ENCODE peak calls at places on chromosomes 12 and 14, in seven cellular contexts. F is H9, W is IMR-90, O is neuronal stem cell, E is mesendoderm, K is trophoblast cell, M is H1. X is an unnamed sample. For H3K4me1, the result is how much of the 10 kb centered on the place peaks cover.

GRCh38 chr12:62700091-62700490 is 233.5 kb downstream of the MON2 start:
- DNase-seq in K (no peak), O (no peak), M (no peak), W (peak), E (no peak), F (no peak), X (no peak)

GRCh38 chr12:106213721-106214121 is 34.1 kb downstream of the CKAP4 start:
- DNase-seq in M (no peak), F (no peak), O (no peak), W (no peak), E (no peak), K (no peak), X (no peak)

GRCh38 chr12:80576641-80577418 is 130.6 kb upstream of the MYF6 start:
- DNase-seq in W (peak), K (no peak), M (no peak), E (no peak), O (no peak), F (no peak), X (no peak)

GRCh38 chr12:119118625-119119024 is 60.1 kb upstream of the HSPB8 start:
- DNase-seq in E (peak), F (no peak), W (no peak), M (no peak), O (no peak), K (no peak), X (no peak)

GRCh38 chr12:132512197-132513069 is 22.5 kb downstream of the FBRSL1 start:
- DNase-seq in F (no peak), O (no peak), M (no peak), W (no peak), K (no peak), E (no peak), X (no peak)

GRCh38 chr12:13342971-13343370 is 146.4 kb downstream of the EMP1 start:
- DNase-seq in F (no peak), K (no peak), W (no peak), M (no peak), O (no peak), E (no peak), X (no peak)

GRCh38 chr12:131371580-131372475 is 339.1 kb upstream of the SFSWAP start:
- DNase-seq in W (no peak), E (no peak), F (no peak), M (no peak), K (no peak), O (no peak), X (no peak)

GRCh38 chr12:14948672-14949071 is 10.3 kb upstream of the ERP27 start:
- DNase-seq in K (peak), O (no peak), F (no peak), W (peak), M (no peak), E (peak), X (peak)

GRCh38 chr12:19892186-19892585 is 452.9 kb downstream of the AEBP2 start:
- DNase-seq in K (no peak), M (no peak), W (peak), F (no peak), E (no peak), O (no peak), X (peak)

GRCh38 chr12:2179953-2180736 is 127.4 kb downstream of the CACNA1C start:
- DNase-seq in E (no peak), F (no peak), W (peak), K (peak), O (no peak), M (no peak), X (peak)

GRCh38 chr12:25701290-25701689 is 148.2 kb upstream of the LMNTD1 start:
- DNase-seq in K (no peak), O (no peak), M (no peak), E (no peak), F (no peak), W (peak), X (peak)

GRCh38 chr14:75120546-75121291 is 6.1 kb downstream of the NEK9 start:
- DNase-seq in M (no peak), K (no peak), E (no peak), O (no peak), W (no peak), F (no peak), X (no peak)

GRCh38 chr14:75123991-75124390 is 2.9 kb downstream of the NEK9 start:
- DNase-seq in O (no peak), M (no peak), E (peak), W (peak), F (no peak), K (peak), X (peak)

GRCh38 chr14:75119056-75119455 is 7.8 kb downstream of the NEK9 start:
- DNase-seq in M (no peak), W (peak), K (peak), F (no peak), O (no peak), E (no peak), X (peak)

GRCh38 chr14:75125617-75126016 is 1.2 kb downstream of the NEK9 start:
- DNase-seq in O (no peak), F (no peak), K (peak), M (no peak), E (no peak), W (peak), X (peak)

GRCh38 chr14:75121559-75121958 is 5.3 kb downstream of the NEK9 start:
- DNase-seq in W (no peak), M (no peak), K (no peak), E (no peak), O (no peak), F (no peak), X (no peak)
- H2BK5ac ChIP-seq in W (no peak), M (no peak), K (no peak), E (no peak), O (no peak), F (no peak), X (no peak)

DNA sequence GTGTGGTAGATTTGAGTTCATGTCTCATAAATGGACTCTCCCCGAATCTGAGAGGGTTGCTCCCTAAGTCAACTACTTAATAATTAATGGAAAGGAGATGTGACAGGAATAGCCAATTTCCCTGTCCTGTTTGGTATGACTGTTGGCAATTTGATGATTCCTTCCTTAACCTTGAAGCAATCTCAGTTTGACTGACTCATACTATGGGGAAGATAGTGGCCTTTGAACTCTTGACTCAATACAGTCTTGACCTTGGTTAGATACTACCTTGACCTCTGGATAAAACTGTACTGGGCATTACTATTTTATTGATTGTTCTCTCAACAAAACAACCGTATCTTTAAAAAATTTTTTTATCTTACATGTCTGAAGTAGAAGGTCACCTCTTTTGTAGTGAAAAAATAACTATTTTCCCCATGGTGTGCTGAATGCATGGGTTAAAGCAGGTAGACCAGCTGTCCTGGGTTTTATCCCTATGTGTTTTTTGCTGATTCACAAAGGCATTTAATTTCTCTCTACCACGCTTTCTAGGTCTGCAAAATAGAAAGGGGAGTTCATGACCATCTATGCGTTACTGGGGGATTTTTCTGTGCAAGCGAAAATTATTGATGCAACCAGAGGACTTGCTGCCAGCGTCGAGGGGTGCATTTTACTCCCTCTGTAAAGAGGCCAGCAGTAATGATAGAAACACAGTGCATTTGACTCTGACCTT is 80.1 kb downstream of the ETV6 start:
- DNase-seq in F (no peak), E (no peak), W (no peak), M (no peak), O (no peak), K (no peak), X (no peak)
- H3K4me1 ChIP-seq in F (under half), E (under half), W (under half), M (under half), O (under half), K (under half), X (under half)

GRCh38 chr14:68418192-68419118 is 374.4 kb downstream of the ZFP36L1 start:
- DNase-seq in W (no peak), O (no peak), E (no peak), K (no peak), F (no peak), M (no peak), X (no peak)
- H2BK5ac ChIP-seq in W (no peak), O (no peak), E (no peak), K (no peak), F (no peak), M (no peak), X (no peak)

DNA sequence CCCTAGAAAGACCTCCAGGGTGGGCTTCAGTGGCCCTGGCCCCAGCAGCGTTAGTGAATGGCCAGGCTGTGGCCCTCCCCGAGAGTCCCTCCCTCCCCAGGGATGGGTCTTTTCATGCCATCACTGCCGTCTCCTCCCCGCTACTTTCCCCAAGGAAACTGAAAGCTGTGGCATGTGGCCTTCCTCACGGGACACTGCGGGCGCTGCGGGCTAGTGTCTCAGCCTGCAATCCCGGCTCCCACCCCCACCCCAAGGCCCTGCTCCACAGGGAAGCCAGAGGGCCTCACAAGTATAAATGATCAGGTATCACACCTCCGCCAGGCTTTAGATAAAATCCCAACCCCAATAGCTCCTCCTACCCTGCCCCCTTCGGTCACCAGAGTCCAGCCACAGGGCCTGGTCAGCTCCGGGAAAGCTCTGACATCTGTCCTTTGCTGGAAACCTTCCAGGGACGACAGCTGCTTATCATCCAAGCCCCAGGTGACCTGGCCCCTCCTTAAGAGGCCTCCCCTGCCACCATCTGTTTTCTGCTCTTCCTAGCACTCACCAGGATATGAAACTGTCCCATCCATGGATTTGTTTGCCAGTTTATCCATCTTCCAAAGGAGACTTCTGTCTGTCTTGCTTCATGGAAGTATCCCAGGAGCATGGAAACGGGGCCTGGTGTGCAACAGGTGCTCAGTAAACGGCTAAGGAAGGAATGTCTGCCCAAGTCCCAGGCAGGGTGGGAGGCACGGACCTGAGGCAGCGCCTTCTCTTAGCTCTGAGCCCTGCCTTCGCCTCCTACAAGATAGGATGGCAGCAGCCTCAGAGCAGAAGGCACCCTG is 31.6 kb downstream of the CCDC85C start:
- DNase-seq in O (no peak), W (no peak), M (no peak), F (no peak), K (peak), E (peak), X (no peak)
- H3K4me1 ChIP-seq in O (half or more), W (half or more), M (half or more), F (under half), K (half or more), E (half or more), X (half or more)

GRCh38 chr12:3421599-3421998 is 69.4 kb upstream of the PRMT8 start:
- DNase-seq in O (no peak), E (no peak), K (no peak), F (peak), M (no peak), W (no peak), X (no peak)
- H2BK5ac ChIP-seq in O (no peak), E (no peak), K (no peak), F (no peak), M (peak), W (no peak), X (no peak)

DNA sequence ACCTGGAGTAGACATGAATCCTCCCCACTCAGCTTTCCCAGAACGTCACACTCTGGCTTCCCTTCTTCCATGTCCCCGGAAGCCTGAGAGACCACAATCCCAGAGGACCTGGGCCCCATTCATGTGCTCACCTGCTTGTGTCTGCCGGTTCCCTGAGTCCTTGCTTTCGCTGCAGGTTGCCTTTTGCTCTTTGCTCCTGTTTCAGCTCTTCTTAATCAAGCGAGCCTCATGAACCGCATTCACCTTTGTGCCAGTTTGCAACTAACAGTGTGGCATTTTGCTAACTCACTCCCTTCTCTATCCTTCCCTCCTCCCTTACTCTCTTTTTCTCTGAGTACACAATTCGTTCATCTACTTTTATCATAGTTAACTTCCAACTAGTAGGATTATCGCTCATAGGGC is 23.1 kb downstream of the ENTPD5 start:
- DNase-seq in O (no peak), E (no peak), F (no peak), M (no peak), K (no peak), W (no peak), X (no peak)
- H3K4me1 ChIP-seq in O (under half), E (under half), F (under half), M (under half), K (under half), W (under half), X (under half)

DNA sequence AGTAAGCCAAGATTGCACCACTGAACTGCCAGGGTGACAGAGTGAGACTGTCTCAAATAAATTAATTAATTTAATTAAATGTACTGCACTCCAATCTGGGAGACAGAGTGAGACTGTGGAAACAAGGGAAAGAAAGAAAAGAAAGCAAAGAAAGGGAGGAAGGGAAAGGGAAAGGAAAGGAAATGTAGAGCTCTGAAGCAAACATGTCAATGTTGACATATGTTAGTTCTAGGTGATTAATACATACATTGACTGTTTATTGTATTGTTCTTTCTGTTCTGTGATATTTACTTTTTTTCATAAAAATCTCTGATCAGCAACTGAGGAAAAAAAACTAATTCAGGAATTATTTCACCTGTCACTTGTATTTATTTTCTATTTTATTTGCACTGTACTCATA is 99.5 kb downstream of the DENND5B start:
- DNase-seq in K (no peak), F (no peak), W (no peak), O (no peak), M (no peak), E (no peak), X (no peak)
- H2BK5ac ChIP-seq in K (peak), F (no peak), W (peak), O (no peak), M (no peak), E (no peak), X (no peak)

GRCh38 chr12:75859868-75860267 is 171.7 kb downstream of the PHLDA1 start:
- DNase-seq in E (no peak), F (no peak), K (no peak), O (no peak), W (peak), M (no peak), X (no peak)

GRCh38 chr12:75863475-75863874 is 168.1 kb downstream of the PHLDA1 start:
- DNase-seq in K (no peak), F (no peak), W (peak), E (no peak), O (no peak), M (no peak), X (no peak)

GRCh38 chr12:75868501-75868900 is 163.1 kb downstream of the PHLDA1 start:
- DNase-seq in F (no peak), E (no peak), M (no peak), O (no peak), K (no peak), W (no peak), X (no peak)

GRCh38 chr12:75865315-75865714 is 166.3 kb downstream of the PHLDA1 start:
- DNase-seq in K (peak), F (no peak), O (no peak), W (no peak), M (no peak), E (no peak), X (no peak)

DNA sequence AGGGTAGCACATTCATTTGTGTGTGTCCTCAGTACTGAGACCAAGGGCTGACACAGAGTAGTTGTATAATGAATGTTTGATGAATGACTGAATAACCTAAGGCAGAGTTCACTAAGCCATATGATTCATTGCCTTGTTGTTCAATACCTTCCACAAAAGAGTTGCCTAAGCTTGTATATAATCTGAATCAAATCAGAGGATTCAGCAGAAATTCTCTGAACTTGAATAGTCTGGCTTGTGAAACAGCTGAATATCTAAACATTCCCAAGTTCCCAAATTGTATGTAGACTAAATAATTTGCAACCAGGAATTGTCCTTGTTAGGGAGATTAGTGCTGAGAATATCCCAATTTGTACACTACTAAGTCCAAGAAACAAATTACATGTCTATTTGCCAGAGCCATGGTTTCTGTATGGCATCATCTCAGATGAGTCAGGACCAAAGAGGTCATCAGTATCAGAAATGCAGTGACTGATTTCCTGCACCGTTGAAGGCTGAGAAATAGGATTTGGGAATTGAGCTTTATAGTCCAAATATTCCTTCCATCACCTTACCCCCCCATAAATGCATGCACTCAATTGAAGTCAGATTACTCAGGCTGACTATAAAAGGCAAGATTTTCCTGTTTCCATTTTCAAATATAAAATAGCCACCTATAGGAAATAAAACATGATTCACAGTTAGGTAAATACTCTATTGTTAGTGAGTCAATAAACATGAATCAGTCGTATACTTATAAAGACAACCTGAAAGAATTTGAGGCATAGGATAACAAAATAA is 168.7 kb downstream of the PHLDA1 start:
- DNase-seq in E (no peak), M (no peak), O (no peak), F (no peak), W (peak), K (peak), X (peak)
- H3K4me1 ChIP-seq in E (under half), M (under half), O (under half), F (under half), W (under half), K (under half), X (under half)

DNA sequence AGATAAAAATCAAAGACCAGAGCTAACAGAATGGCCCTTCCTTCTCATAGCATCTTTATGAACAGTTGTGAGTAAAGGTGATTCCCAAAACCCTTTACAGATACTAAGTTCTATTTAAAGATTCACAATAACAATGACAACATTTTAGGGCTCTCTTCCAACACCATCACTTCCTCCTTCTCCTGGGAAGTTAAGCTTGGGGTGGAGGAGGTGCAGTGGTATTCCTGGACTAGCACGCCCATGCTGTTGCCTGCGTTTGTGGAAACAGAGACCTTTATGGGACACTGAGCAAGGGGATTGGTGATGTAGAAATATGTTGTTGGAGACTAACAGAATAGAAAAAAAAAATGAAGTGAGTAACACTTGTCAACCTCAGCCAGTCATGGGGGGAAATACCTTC is 22.5 kb downstream of the SYNE2 start:
- DNase-seq in W (peak), M (no peak), O (no peak), E (no peak), K (no peak), F (no peak), X (peak)
- H2BK5ac ChIP-seq in W (no peak), M (no peak), O (no peak), E (no peak), K (no peak), F (no peak), X (no peak)

GRCh38 chr12:99055294-99055693 is 410.2 kb downstream of the APAF1 start:
- DNase-seq in O (no peak), K (no peak), W (no peak), E (no peak), M (no peak), F (no peak), X (no peak)

GRCh38 chr12:99057670-99058069 is 412.6 kb downstream of the APAF1 start:
- DNase-seq in E (no peak), M (no peak), O (no peak), W (no peak), F (no peak), K (no peak), X (no peak)

GRCh38 chr12:99056186-99056585 is 411.1 kb downstream of the APAF1 start:
- DNase-seq in F (no peak), O (no peak), E (no peak), M (no peak), W (no peak), K (no peak), X (no peak)

GRCh38 chr12:99053599-99054362 is 408.7 kb downstream of the APAF1 start:
- DNase-seq in E (no peak), M (no peak), K (peak), W (no peak), F (no peak), O (no peak), X (no peak)

GRCh38 chr12:99054601-99055128 is 409.6 kb downstream of the APAF1 start:
- DNase-seq in M (no peak), F (no peak), W (no peak), K (no peak), E (no peak), O (no peak), X (no peak)
- H3K4me1 ChIP-seq in M (under half), F (under half), W (under half), K (under half), E (under half), O (under half), X (under half)

X was measured in mesenchymal stem cell.